ENCODE peak calls at places on chromosome 16, in five cellular contexts. U is NCI-H1105; R is NCI-H748 treated with DMSO at 0.1 percent for 48 hours; H is CD8-positive, alpha-beta memory T cell; Y is ELF-1. K is an unnamed sample.

GRCh38 chr16:85752511-85753420 is 1.9 kb upstream of the C16orf74 start:
- DNase-seq in U (no peak), R (no peak), H (no peak), Y (peak), K (no peak)

GRCh38 chr16:72191551-72191950 is 19.6 kb upstream of the PMFBP1 start:
- DNase-seq in U (no peak), R (no peak), H (no peak), Y (no peak), K (no peak)

GRCh38 chr16:79422061-79422460 is 178.5 kb downstream of the MAF start:
- DNase-seq in U (no peak), R (no peak), H (no peak), Y (no peak), K (no peak)

GRCh38 chr16:6483634-6484033 is 849.0 kb upstream of the RBFOX1 start:
- DNase-seq in U (no peak), R (peak), H (no peak), Y (peak), K (no peak)

GRCh38 chr16:66605177-66605999 is 884 bp downstream of the CMTM3 start:
- DNase-seq in U (no peak), R (no peak), H (no peak), Y (peak), K (no peak)

GRCh38 chr16:27721548-27722265 is 171.8 kb downstream of the KATNIP start:
- DNase-seq in U (no peak), R (no peak), H (no peak), Y (peak), K (no peak)

GRCh38 chr16:17277981-17278381 is 192.8 kb downstream of the XYLT1 start:
- DNase-seq in U (no peak), R (no peak), H (no peak), Y (peak), K (no peak)

GRCh38 chr16:85860413-85861094 is 38.4 kb upstream of the IRF8 start:
- DNase-seq in U (no peak), R (no peak), H (no peak), Y (no peak), K (no peak)

GRCh38 chr16:1429631-1430030 is 1.2 kb upstream of the PERCC1 start:
- DNase-seq in U (no peak), R (no peak), H (no peak), Y (no peak), K (no peak)

GRCh38 chr16:57720142-57720575 is 15.4 kb upstream of the KATNB1 start:
- DNase-seq in U (no peak), R (no peak), H (peak), Y (peak), K (peak)

GRCh38 chr16:50273888-50274770 is 7.8 kb downstream of the ADCY7 start:
- DNase-seq in U (no peak), R (no peak), H (peak), Y (no peak), K (peak)

GRCh38 chr16:88534731-88535141 is 35.5 kb upstream of the ZC3H18 start:
- DNase-seq in U (no peak), R (no peak), H (peak), Y (no peak), K (peak)

GRCh38 chr16:85607796-85608514 is 5.2 kb upstream of the GSE1 start:
- DNase-seq in U (no peak), R (no peak), H (no peak), Y (peak), K (no peak)

GRCh38 chr16:16120382-16121184 is 102.7 kb downstream of the ABCC6 start:
- DNase-seq in U (peak), R (no peak), H (no peak), Y (no peak), K (no peak)

GRCh38 chr16:50096791-50097190 is 31.0 kb downstream of the HEATR3 start:
- DNase-seq in U (no peak), R (no peak), H (no peak), Y (no peak), K (no peak)

GRCh38 chr16:21159281-21159951 is 942 bp downstream of the LDAF1 start:
- DNase-seq in U (no peak), R (no peak), H (no peak), Y (peak), K (peak)

GRCh38 chr16:50396770-50397525 is 28.2 kb upstream of the BRD7 start:
- DNase-seq in U (no peak), R (no peak), H (no peak), Y (peak), K (no peak)

GRCh38 chr16:29925805-29926674 is at the start of gene KCTD13:
- DNase-seq in U (peak), R (peak), H (peak), Y (peak), K (peak)

GRCh38 chr16:77599793-77600415 is 122.4 kb upstream of the NUDT7 start:
- DNase-seq in U (peak), R (peak), H (no peak), Y (no peak), K (no peak)

GRCh38 chr16:27743963-27744362 is 194.0 kb downstream of the KATNIP start:
- DNase-seq in U (no peak), R (no peak), H (no peak), Y (no peak), K (no peak)

GRCh38 chr16:25633549-25633948 is 58.2 kb upstream of the HS3ST4 start:
- DNase-seq in U (no peak), R (no peak), H (no peak), Y (peak), K (no peak)

GRCh38 chr16:87608400-87608985 is 6.2 kb downstream of the JPH3 start:
- DNase-seq in U (no peak), R (no peak), H (no peak), Y (peak), K (peak)

GRCh38 chr16:1451702-1452392 is 7.5 kb upstream of the CCDC154 start:
- DNase-seq in U (no peak), R (no peak), H (no peak), Y (no peak), K (no peak)

GRCh38 chr16:86355951-86356350 is 154.4 kb upstream of the FOXF1 start:
- DNase-seq in U (no peak), R (no peak), H (no peak), Y (no peak), K (no peak)

GRCh38 chr16:71600822-71601221 is 23.9 kb upstream of the TAT start:
- DNase-seq in U (no peak), R (no peak), H (no peak), Y (no peak), K (no peak)

GRCh38 chr16:73179671-73180370 is 131.9 kb upstream of the ZFHX3 start:
- DNase-seq in U (no peak), R (peak), H (no peak), Y (no peak), K (no peak)

GRCh38 chr16:86680661-86681439 is 102.5 kb downstream of the FOXL1 start:
- DNase-seq in U (no peak), R (no peak), H (no peak), Y (no peak), K (no peak)

GRCh38 chr16:17744903-17745581 is 274.3 kb upstream of the XYLT1 start:
- DNase-seq in U (no peak), R (no peak), H (no peak), Y (peak), K (no peak)

GRCh38 chr16:62034236-62035114 is 1.8 kb downstream of the CDH8 start:
- DNase-seq in U (peak), R (peak), H (no peak), Y (no peak), K (no peak)

GRCh38 chr16:23950898-23951297 is 115.1 kb downstream of the PRKCB start:
- DNase-seq in U (no peak), R (no peak), H (no peak), Y (no peak), K (no peak)

GRCh38 chr16:53922067-53922804 is 218.3 kb downstream of the FTO start:
- DNase-seq in U (no peak), R (no peak), H (no peak), Y (no peak), K (no peak)

GRCh38 chr16:57721356-57721755 is 14.2 kb upstream of the KATNB1 start:
- DNase-seq in U (no peak), R (no peak), H (no peak), Y (no peak), K (no peak)

GRCh38 chr16:30003670-30004423 is 7.0 kb downstream of the DOC2A start:
- DNase-seq in U (no peak), R (no peak), H (no peak), Y (no peak), K (no peak)

GRCh38 chr16:14219983-14220382 is 148.9 kb downstream of the MRTFB start:
- DNase-seq in U (no peak), R (no peak), H (no peak), Y (no peak), K (no peak)

GRCh38 chr16:10385725-10386516 is at the start of gene ATF7IP2:
- DNase-seq in U (no peak), R (no peak), H (peak), Y (peak), K (peak)